ENCODE peak calls at places on chromosomes 12 and 14, in four cellular contexts. One of them, this sample, is unnamed.
A peak's percentile ranks its signal among the peaks of the same experiment; 100 is the strongest.

GRCh38 chr14:92510972-92511371 is 2.6 kb upstream of the RIN3 start:
- DNase-seq in H1: no peak
- DNase-seq in breast epithelium: no peak
- DNase-seq in prostate gland: no peak
- DNase-seq in this sample: no peak

GRCh38 chr12:91833780-91834359 is 311.8 kb downstream of the BTG1 start:
- DNase-seq in H1: no peak
- DNase-seq in breast epithelium: no peak
- DNase-seq in prostate gland: no peak
- DNase-seq in this sample: no peak

GRCh38 chr12:100481021-100481420 is 7.4 kb downstream of the NR1H4 start:
- DNase-seq in H1: no peak
- DNase-seq in breast epithelium: no peak
- DNase-seq in prostate gland: no peak
- DNase-seq in this sample: no peak

GRCh38 chr14:54121461-54121860 is 164.8 kb upstream of the BMP4 start:
- DNase-seq in H1: no peak
- DNase-seq in breast epithelium: no peak
- DNase-seq in prostate gland: no peak
- DNase-seq in this sample: no peak

GRCh38 chr12:18971932-18972331 is 157.6 kb upstream of the PLEKHA5 start:
- DNase-seq in H1: no peak
- DNase-seq in breast epithelium: no peak
- DNase-seq in prostate gland: no peak
- DNase-seq in this sample: no peak

GRCh38 chr14:73260574-73260973 is 23.3 kb downstream of the PAPLN start:
- DNase-seq in H1: no peak
- DNase-seq in breast epithelium: no peak
- DNase-seq in prostate gland: no peak
- DNase-seq in this sample: no peak

GRCh38 chr14:94355191-94355794 is 32.2 kb upstream of the SERPINA6 start:
- DNase-seq in H1: peak; percentile 61
- DNase-seq in breast epithelium: no peak
- DNase-seq in prostate gland: peak; percentile 38
- DNase-seq in this sample: no peak

GRCh38 chr14:24741871-24742270 is 107.9 kb upstream of the GZMB start:
- DNase-seq in H1: no peak
- DNase-seq in breast epithelium: no peak
- DNase-seq in prostate gland: no peak
- DNase-seq in this sample: no peak

GRCh38 chr12:25308761-25309160 is 58.0 kb upstream of the KRAS start:
- DNase-seq in H1: no peak
- DNase-seq in breast epithelium: no peak
- DNase-seq in prostate gland: no peak
- DNase-seq in this sample: no peak

GRCh38 chr12:72025524-72025923 is 86.9 kb downstream of the TPH2 start:
- DNase-seq in H1: no peak
- DNase-seq in breast epithelium: no peak
- DNase-seq in prostate gland: no peak
- DNase-seq in this sample: no peak

GRCh38 chr14:22650960-22651521 is 6.9 kb upstream of the OR6J1 start:
- DNase-seq in H1: no peak
- DNase-seq in breast epithelium: no peak
- DNase-seq in prostate gland: no peak
- DNase-seq in this sample: no peak

GRCh38 chr14:61116369-61116768 is 135.3 kb downstream of the SLC38A6 start:
- DNase-seq in H1: no peak
- DNase-seq in breast epithelium: no peak
- DNase-seq in prostate gland: no peak
- DNase-seq in this sample: no peak

GRCh38 chr14:50233335-50234250 is 2.2 kb upstream of the SOS2 start:
- DNase-seq in H1: no peak
- DNase-seq in breast epithelium: no peak
- DNase-seq in prostate gland: peak; percentile 78
- DNase-seq in this sample: no peak

GRCh38 chr12:22396253-22396652 is 61.7 kb upstream of the ST8SIA1 start:
- DNase-seq in H1: no peak
- DNase-seq in breast epithelium: no peak
- DNase-seq in prostate gland: no peak
- DNase-seq in this sample: no peak

GRCh38 chr12:22687677-22688076 is 62.7 kb downstream of the ETNK1 start:
- DNase-seq in H1: no peak
- DNase-seq in breast epithelium: no peak
- DNase-seq in prostate gland: no peak
- DNase-seq in this sample: no peak

GRCh38 chr12:99372257-99372933 is 275.2 kb upstream of the GARIN6 start:
- DNase-seq in H1: no peak
- DNase-seq in breast epithelium: no peak
- DNase-seq in prostate gland: no peak
- DNase-seq in this sample: no peak

GRCh38 chr12:98188649-98189048 is 326.7 kb upstream of the TMPO start:
- DNase-seq in H1: no peak
- DNase-seq in breast epithelium: no peak
- DNase-seq in prostate gland: no peak
- DNase-seq in this sample: no peak
- TF ChIP-seq POLR2AphosphoS5 in H1: no peak
- TF ChIP-seq POLR2AphosphoS5 in breast epithelium: no peak
- TF ChIP-seq POLR2AphosphoS5 in prostate gland: no peak
- TF ChIP-seq POLR2AphosphoS5 in this sample: no peak

DNA sequence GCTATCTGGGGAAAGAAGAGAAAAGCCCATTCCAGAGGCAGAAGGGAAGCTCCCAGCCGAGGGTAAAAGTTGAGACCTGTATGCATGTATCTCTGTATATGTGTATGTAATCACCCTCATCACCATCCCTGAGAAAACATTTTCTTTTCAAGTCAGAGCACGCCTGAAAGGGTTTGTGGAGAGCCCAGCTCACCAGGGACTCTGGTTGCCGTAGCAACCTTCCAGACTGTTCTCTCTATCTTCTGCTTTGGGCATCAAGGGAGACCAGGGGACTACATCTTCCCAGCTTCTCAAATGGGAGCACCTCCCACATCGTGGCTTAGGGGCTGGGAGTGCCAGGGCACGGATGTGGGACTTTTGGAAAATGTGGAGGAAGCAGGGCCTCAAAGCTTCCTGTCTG is 93.5 kb downstream of the GALNT8 start:
- DNase-seq in H1: no peak
- DNase-seq in breast epithelium: no peak
- DNase-seq in prostate gland: no peak
- DNase-seq in this sample: no peak
- TF ChIP-seq POLR2AphosphoS5 in H1: no peak
- TF ChIP-seq POLR2AphosphoS5 in breast epithelium: no peak
- TF ChIP-seq POLR2AphosphoS5 in prostate gland: no peak
- TF ChIP-seq POLR2AphosphoS5 in this sample: no peak

DNA sequence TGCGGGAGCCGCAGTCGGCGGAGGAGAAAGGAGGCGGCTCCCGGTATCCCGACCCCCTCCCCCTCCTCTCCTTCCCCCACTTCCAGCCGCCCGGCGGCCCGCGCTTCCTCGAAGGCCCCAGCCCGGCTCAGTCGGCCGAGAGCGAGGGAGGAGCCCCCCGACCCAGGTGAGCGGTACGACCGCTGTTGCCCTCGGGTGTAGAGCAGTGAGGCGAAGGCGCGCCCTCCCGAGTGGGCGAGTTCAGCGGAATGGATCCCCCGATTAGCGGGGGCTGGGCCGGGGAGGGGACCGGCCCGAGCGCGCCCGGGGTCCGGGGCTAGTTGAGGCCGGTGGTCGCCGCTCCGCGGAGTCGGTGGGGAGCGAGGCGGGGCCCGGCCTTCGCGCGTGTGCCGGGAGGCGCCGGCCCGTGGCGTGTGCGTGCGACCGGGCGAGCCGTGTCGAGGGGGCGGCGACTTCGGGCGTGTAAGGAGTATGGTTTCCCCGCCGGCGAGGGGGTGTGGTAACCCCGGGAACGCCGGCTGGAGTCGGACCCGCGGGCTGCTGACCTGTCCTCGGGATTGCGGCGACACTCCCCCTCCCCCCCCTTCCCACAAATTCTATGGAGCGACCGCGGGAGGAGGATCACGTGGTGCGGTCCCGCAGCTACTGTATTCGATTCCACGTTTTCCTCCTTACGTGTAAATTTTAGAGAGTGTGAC is 490 bp downstream of the RIMKLB start:
- DNase-seq in H1: peak; percentile 78
- DNase-seq in breast epithelium: peak; percentile 57
- DNase-seq in prostate gland: peak; percentile 19
- DNase-seq in this sample: peak; percentile 41
- TF ChIP-seq POLR2AphosphoS5 in H1: peak; percentile 4
- TF ChIP-seq POLR2AphosphoS5 in breast epithelium: no peak
- TF ChIP-seq POLR2AphosphoS5 in prostate gland: no peak
- TF ChIP-seq POLR2AphosphoS5 in this sample: peak; percentile 12

GRCh38 chr12:113479578-113480335 is 8.1 kb upstream of the LHX5 start:
- DNase-seq in H1: peak; percentile 96
- DNase-seq in breast epithelium: no peak
- DNase-seq in prostate gland: no peak
- DNase-seq in this sample: no peak
- TF ChIP-seq POLR2AphosphoS5 in H1: no peak
- TF ChIP-seq POLR2AphosphoS5 in breast epithelium: no peak
- TF ChIP-seq POLR2AphosphoS5 in prostate gland: no peak
- TF ChIP-seq POLR2AphosphoS5 in this sample: no peak

This sample was measured in GM12892.